ENCODE peak calls at places on chromosomes 4 and X, in seven cellular contexts. J, W, A, E, Y, G and P are unnamed samples. For H3K4me1, the result is how much of the 10 kb centered on the place peaks cover.

GRCh38 chr4:26140150-26140898 is 180.5 kb upstream of the RBPJ start:
- DNase-seq in W (peak), G (no peak), A (no peak), J (no peak), E (peak), Y (no peak), P (no peak)

GRCh38 chr4:155428128-155428527 is 51.4 kb upstream of the MAP9 start:
- DNase-seq in Y (peak), W (no peak), A (no peak), J (no peak), G (no peak), E (no peak), P (no peak)

GRCh38 chrX:55908685-55909212 is 191.2 kb downstream of the RRAGB start:
- DNase-seq in G (no peak), A (no peak), Y (peak), W (peak), J (peak), E (peak), P (no peak)

GRCh38 chrX:151393514-151393913 is 3.5 kb upstream of the VMA21 start:
- DNase-seq in W (no peak), G (no peak), A (no peak), E (no peak), Y (no peak), J (no peak), P (no peak)

GRCh38 chr4:150390531-150390910 is 191.4 kb upstream of the MAB21L2 start:
- DNase-seq in A (no peak), J (no peak), Y (no peak), W (no peak), E (no peak), G (no peak), P (no peak)

GRCh38 chrX:2710041-2710471 is 19.0 kb downstream of the CD99 start:
- DNase-seq in J (no peak), Y (no peak), W (peak), G (no peak), E (peak), A (no peak), P (no peak)

GRCh38 chrX:47366051-47366722 is 4.2 kb upstream of the ZNF157 start:
- DNase-seq in J (peak), Y (peak), E (peak), A (peak), G (peak), W (peak), P (peak)

GRCh38 chrX:69919749-69920148 is 130.0 kb downstream of the AWAT2 start:
- DNase-seq in W (no peak), Y (peak), J (no peak), A (no peak), E (no peak), G (no peak), P (no peak)

GRCh38 chr4:13920901-13921300 is 293.4 kb upstream of the BOD1L1 start:
- DNase-seq in J (peak), A (no peak), W (peak), E (peak), Y (no peak), G (peak), P (no peak)

GRCh38 chr4:98864560-98864959 is 64.4 kb downstream of the EIF4E start:
- DNase-seq in Y (no peak), A (no peak), G (no peak), E (no peak), J (no peak), W (no peak), P (no peak)

GRCh38 chr4:10203851-10204250 is 87.3 kb upstream of the WDR1 start:
- DNase-seq in A (no peak), J (no peak), G (no peak), E (no peak), Y (no peak), W (no peak), P (no peak)

GRCh38 chr4:84494518-84494917 is 4.6 kb downstream of the NKX6-1 start:
- DNase-seq in E (no peak), Y (no peak), J (no peak), W (no peak), G (no peak), A (no peak), P (no peak)
- H3K4me1 ChIP-seq in E (under half), Y (under half), J (under half), W (under half), G (under half), A (under half), P (under half)

GRCh38 chr4:151691639-151692442 is 69.0 kb downstream of the GATB start:
- DNase-seq in A (peak), E (no peak), W (no peak), J (no peak), G (no peak), Y (no peak), P (no peak)
- H3K4me1 ChIP-seq in A (half or more), E (under half), W (half or more), J (under half), G (under half), Y (half or more), P (under half)

DNA sequence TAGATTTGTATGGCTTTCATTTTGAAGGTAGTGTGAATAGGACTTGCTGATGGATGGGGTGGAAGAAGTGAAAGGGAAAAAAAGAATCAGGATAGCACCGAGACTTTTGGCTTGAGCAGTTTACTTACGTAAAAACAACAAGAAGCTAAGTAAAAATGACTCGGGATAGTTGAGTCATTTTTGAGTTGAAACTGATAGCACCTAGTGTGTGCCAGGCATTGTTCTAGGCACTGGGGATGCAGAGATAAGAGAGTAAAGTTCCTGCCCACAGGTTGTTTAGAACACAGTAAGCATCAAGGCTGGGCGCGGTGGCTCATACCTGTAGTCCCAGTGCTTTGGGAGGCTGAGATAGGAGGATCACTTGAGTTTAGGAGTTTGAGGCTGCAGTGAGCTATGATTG is 34.7 kb downstream of the ADD1 start:
- DNase-seq in G (no peak), E (no peak), W (no peak), J (no peak), A (no peak), Y (no peak), P (no peak)
- H3K4me1 ChIP-seq in G (under half), E (under half), W (under half), J (under half), A (under half), Y (under half), P (under half)

GRCh38 chr4:88097301-88097700 is 61.1 kb downstream of the ABCG2 start:
- DNase-seq in W (peak), J (no peak), E (no peak), Y (no peak), G (no peak), A (no peak), P (no peak)
- H3K4me1 ChIP-seq in W (under half), J (under half), E (under half), Y (under half), G (under half), A (under half), P (under half)

GRCh38 chr4:158166701-158167100 is 6.1 kb downstream of the GASK1B start:
- DNase-seq in E (no peak), A (no peak), G (no peak), Y (no peak), W (no peak), J (no peak), P (no peak)
- H3K4me1 ChIP-seq in E (under half), A (under half), G (under half), Y (under half), W (half or more), J (under half), P (under half)

DNA sequence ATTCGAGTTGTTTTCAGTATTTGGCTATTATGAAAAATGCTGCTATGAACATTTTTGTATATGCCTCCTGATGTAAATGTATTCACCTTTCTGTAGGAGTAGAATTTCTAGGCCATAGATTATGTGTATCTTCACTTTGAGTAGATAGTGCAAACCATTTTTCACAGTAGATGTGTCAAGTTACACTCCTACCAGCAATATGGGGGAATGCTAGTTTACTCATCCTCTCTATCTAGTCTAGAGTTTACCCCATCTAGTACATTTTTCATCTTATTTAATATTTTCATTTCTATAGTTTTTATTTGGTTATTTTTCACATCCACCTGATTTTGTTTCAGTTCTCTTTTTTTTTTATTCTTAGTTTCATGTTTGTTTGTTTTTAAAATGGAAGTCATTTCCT is 59.0 kb downstream of the GK start:
- DNase-seq in J (no peak), A (no peak), W (no peak), Y (no peak), G (no peak), E (no peak), P (no peak)
- H3K4me1 ChIP-seq in J (under half), A (under half), W (under half), Y (under half), G (under half), E (under half), P (under half)

GRCh38 chrX:12820737-12821136 is 29.5 kb downstream of the PRPS2 start:
- DNase-seq in Y (no peak), A (no peak), W (no peak), G (no peak), E (no peak), J (no peak), P (no peak)
- H3K4me1 ChIP-seq in Y (under half), A (under half), W (under half), G (under half), E (under half), J (under half), P (under half)

DNA sequence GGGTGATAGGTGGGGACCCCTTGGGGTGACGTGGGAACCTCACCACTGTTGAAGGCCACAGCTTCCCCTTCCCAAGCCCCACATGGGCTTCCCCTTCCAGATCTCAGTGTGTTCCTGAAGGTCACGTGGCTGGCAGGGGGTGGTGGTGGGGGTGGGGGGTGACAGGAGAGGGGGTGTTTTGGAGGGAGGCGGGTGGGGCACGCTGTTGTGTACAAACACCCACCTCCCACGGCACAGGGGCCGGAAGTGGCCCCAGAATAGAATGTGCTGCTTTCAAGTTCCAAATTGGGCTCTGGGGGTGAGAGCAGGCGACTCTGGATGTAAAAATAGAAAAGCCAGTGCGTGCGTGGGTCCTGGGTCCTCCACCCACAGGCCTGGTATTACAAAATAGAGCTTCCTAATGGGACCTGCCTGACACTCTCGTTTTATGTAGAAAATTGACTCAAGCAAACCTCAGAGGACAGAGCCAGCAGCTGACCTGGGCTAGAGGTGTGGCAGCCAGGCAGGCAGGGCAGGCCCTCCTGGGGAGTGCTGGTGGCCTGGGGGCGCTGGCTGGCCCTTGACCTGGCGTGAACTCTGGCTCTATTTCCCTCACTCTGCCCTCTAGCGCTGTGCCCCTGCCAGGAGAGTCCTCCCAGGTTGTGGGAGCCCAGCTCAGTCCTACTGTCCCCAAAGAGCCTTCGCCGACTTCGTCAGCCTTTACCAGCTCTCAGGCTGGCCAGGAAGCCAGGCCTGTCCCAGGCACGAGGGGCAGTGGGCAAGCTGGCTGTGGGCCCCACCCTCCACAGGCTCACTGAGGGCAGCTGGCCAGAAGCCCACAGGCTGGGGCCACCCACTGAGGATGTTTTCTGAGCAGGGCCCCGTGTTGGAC is 5.4 kb upstream of the SH3BP2 start:
- DNase-seq in W (no peak), E (no peak), J (no peak), G (peak), Y (no peak), A (peak), P (peak)
- H3K4me1 ChIP-seq in W (under half), E (under half), J (under half), G (under half), Y (under half), A (under half), P (under half)

GRCh38 chr4:4344915-4345527 is 41.9 kb upstream of the NSG1 start:
- DNase-seq in Y (no peak), J (no peak), G (no peak), A (peak), W (no peak), E (no peak), P (no peak)

GRCh38 chr4:4339504-4340085 is 47.3 kb upstream of the NSG1 start:
- DNase-seq in Y (peak), E (no peak), W (no peak), A (no peak), J (no peak), G (no peak), P (no peak)

GRCh38 chr4:4343038-4343437 is 43.9 kb upstream of the NSG1 start:
- DNase-seq in J (no peak), W (no peak), E (no peak), G (no peak), A (no peak), Y (no peak), P (no peak)

GRCh38 chr4:4338632-4339031 is 48.3 kb upstream of the NSG1 start:
- DNase-seq in W (no peak), J (no peak), E (no peak), G (no peak), A (no peak), Y (no peak), P (no peak)

GRCh38 chr4:4341861-4342650 is 44.8 kb upstream of the NSG1 start:
- DNase-seq in J (no peak), A (no peak), W (no peak), G (no peak), E (no peak), Y (no peak), P (no peak)
- H3K4me1 ChIP-seq in J (under half), A (under half), W (under half), G (under half), E (under half), Y (under half), P (under half)

GRCh38 chrX:154375156-154375504 is 696 bp upstream of the FLNA start:
- DNase-seq in J (no peak), E (no peak), A (no peak), Y (no peak), G (no peak), W (no peak), P (no peak)

GRCh38 chrX:154374361-154375155 is at the start of gene FLNA:
- DNase-seq in Y (peak), W (peak), J (no peak), A (peak), E (peak), G (peak), P (peak)

GRCh38 chrX:154378799-154379568 is at the start of gene EMD:
- DNase-seq in G (peak), E (peak), J (peak), W (peak), Y (peak), A (peak), P (peak)

GRCh38 chrX:154378059-154378798 is 866 bp upstream of the EMD start:
- DNase-seq in E (no peak), A (peak), W (peak), J (peak), G (peak), Y (no peak), P (peak)

GRCh38 chrX:154376768-154377167 is 2.3 kb upstream of the EMD start:
- DNase-seq in G (no peak), E (no peak), W (no peak), J (no peak), Y (no peak), A (no peak), P (no peak)
- H3K4me1 ChIP-seq in G (under half), E (under half), W (under half), J (under half), Y (under half), A (under half), P (under half)